ENCODE peak calls at places on chromosome 7, in nine cellular contexts. H, W, R, C, A, P, V, O and U are unnamed samples.

GRCh38 chr7:24981544-24981951 is 1.6 kb upstream of the OSBPL3 start:
- DNase-seq in A (peak; percentile 52), O (no peak), R (peak; percentile 17), W (peak; percentile 41), C (peak; percentile 92), V (peak; percentile 76), P (no peak), H (peak; percentile 28), U (peak; percentile 87)

GRCh38 chr7:27175005-27175625 is 995 bp upstream of the HOXA10 start:
- DNase-seq in P (no peak), A (no peak), H (no peak), C (peak; percentile 90), O (no peak), R (no peak), W (no peak), V (no peak), U (no peak)

GRCh38 chr7:101123703-101124068 is 3.2 kb upstream of the SERPINE1 start:
- DNase-seq in P (no peak), V (no peak), R (no peak), W (no peak), A (no peak), C (no peak), O (no peak), H (no peak), U (no peak)

GRCh38 chr7:137890449-137890916 is 43.7 kb upstream of the DGKI start:
- DNase-seq in A (no peak), O (no peak), R (no peak), C (no peak), P (no peak), W (no peak), H (no peak), V (no peak), U (no peak)

GRCh38 chr7:128841961-128842673 is 11.9 kb downstream of the FLNC start:
- DNase-seq in A (peak; percentile 75), C (no peak), H (no peak), O (no peak), V (no peak), R (peak; percentile 47), P (no peak), W (peak; percentile 30), U (peak; percentile 97)

GRCh38 chr7:26705567-26705966 is 158.8 kb downstream of the SKAP2 start:
- DNase-seq in O (peak; percentile 73), C (no peak), A (peak; percentile 66), V (no peak), W (no peak), H (no peak), R (no peak), P (peak; percentile 76), U (peak; percentile 71)

GRCh38 chr7:68726386-68726785 is 871.9 kb upstream of the AUTS2 start:
- DNase-seq in V (no peak), W (no peak), R (no peak), A (no peak), C (no peak), O (no peak), P (no peak), H (no peak), U (no peak)

GRCh38 chr7:43647772-43648643 is 65.1 kb downstream of the STK17A start:
- DNase-seq in C (peak; percentile 90), H (peak; percentile 74), W (no peak), A (peak; percentile 91), V (peak; percentile 86), O (peak; percentile 98), P (peak; percentile 77), R (no peak), U (peak; percentile 85)